ENCODE peak calls at places on chromosomes 1 and 21, in five cellular contexts. One of them, this sample, is unnamed.

GRCh38 chr1:226603976-226604845 is 55.6 kb downstream of the STUM start:
- DNase-seq in IMR-90: no peak
- DNase-seq in H9: peak; percentile 72
- DNase-seq in mesendoderm: peak; percentile 92
- DNase-seq in mesenchymal stem cell: no peak
- DNase-seq in this sample: peak; percentile 57

GRCh38 chr21:44556879-44557278 is 1.7 kb downstream of the KRTAP10-3 start:
- DNase-seq in IMR-90: no peak
- DNase-seq in H9: no peak
- DNase-seq in mesendoderm: no peak
- DNase-seq in mesenchymal stem cell: no peak
- DNase-seq in this sample: no peak

GRCh38 chr1:55632906-55633305 is 417.7 kb upstream of the USP24 start:
- DNase-seq in IMR-90: peak; percentile 12
- DNase-seq in H9: no peak
- DNase-seq in mesendoderm: peak; percentile 56
- DNase-seq in mesenchymal stem cell: peak; percentile 9
- DNase-seq in this sample: peak; percentile 1

GRCh38 chr1:39677645-39678044 is 5.7 kb upstream of the NT5C1A start:
- DNase-seq in IMR-90: no peak
- DNase-seq in H9: no peak
- DNase-seq in mesendoderm: no peak
- DNase-seq in mesenchymal stem cell: no peak
- DNase-seq in this sample: no peak

GRCh38 chr1:155499953-155500621 is 62.5 kb downstream of the ASH1L start:
- DNase-seq in IMR-90: no peak
- DNase-seq in H9: no peak
- DNase-seq in mesendoderm: peak; percentile 5
- DNase-seq in mesenchymal stem cell: peak; percentile 39
- DNase-seq in this sample: no peak

GRCh38 chr1:147077081-147077480 is 95.2 kb downstream of the PRKAB2 start:
- DNase-seq in IMR-90: no peak
- DNase-seq in H9: no peak
- DNase-seq in mesendoderm: no peak
- DNase-seq in mesenchymal stem cell: no peak
- DNase-seq in this sample: no peak

GRCh38 chr1:173476197-173476663 is 905 bp upstream of the PRDX6 start:
- DNase-seq in IMR-90: no peak
- DNase-seq in H9: no peak
- DNase-seq in mesendoderm: no peak
- DNase-seq in mesenchymal stem cell: no peak
- DNase-seq in this sample: no peak

GRCh38 chr1:212256404-212256803 is 28.8 kb upstream of the PPP2R5A start:
- DNase-seq in IMR-90: no peak
- DNase-seq in H9: no peak
- DNase-seq in mesendoderm: no peak
- DNase-seq in mesenchymal stem cell: no peak
- DNase-seq in this sample: no peak

GRCh38 chr1:243525085-243525487 is 269.2 kb downstream of the SDCCAG8 start:
- DNase-seq in IMR-90: peak; percentile 87
- DNase-seq in H9: no peak
- DNase-seq in mesendoderm: no peak
- DNase-seq in mesenchymal stem cell: peak; percentile 27
- DNase-seq in this sample: no peak

GRCh38 chr1:186950547-186950946 is 121.8 kb downstream of the PLA2G4A start:
- DNase-seq in IMR-90: peak; percentile 31
- DNase-seq in H9: no peak
- DNase-seq in mesendoderm: no peak
- DNase-seq in mesenchymal stem cell: no peak
- DNase-seq in this sample: no peak

GRCh38 chr1:49630156-49630555 is 393.6 kb downstream of the AGBL4 start:
- DNase-seq in IMR-90: no peak
- DNase-seq in H9: no peak
- DNase-seq in mesendoderm: no peak
- DNase-seq in mesenchymal stem cell: no peak
- DNase-seq in this sample: no peak

GRCh38 chr1:46102769-46103476 is 29.5 kb downstream of the PIK3R3 start:
- DNase-seq in IMR-90: peak; percentile 29
- DNase-seq in H9: no peak
- DNase-seq in mesendoderm: no peak
- DNase-seq in mesenchymal stem cell: no peak
- DNase-seq in this sample: no peak

GRCh38 chr1:16161717-16162116 is 5.8 kb upstream of the EPHA2 start:
- DNase-seq in IMR-90: no peak
- DNase-seq in H9: no peak
- DNase-seq in mesendoderm: no peak
- DNase-seq in mesenchymal stem cell: no peak
- DNase-seq in this sample: no peak

GRCh38 chr1:222441006-222441620 is 106.8 kb downstream of the HHIPL2 start:
- DNase-seq in IMR-90: peak; percentile 17
- DNase-seq in H9: no peak
- DNase-seq in mesendoderm: peak; percentile 58
- DNase-seq in mesenchymal stem cell: peak; percentile 62
- DNase-seq in this sample: no peak

GRCh38 chr1:6157132-6157527 is 23.0 kb downstream of the CHD5 start:
- DNase-seq in IMR-90: no peak
- DNase-seq in H9: no peak
- DNase-seq in mesendoderm: no peak
- DNase-seq in mesenchymal stem cell: no peak
- DNase-seq in this sample: no peak

GRCh38 chr1:217087981-217088380 is 364.8 kb upstream of the ESRRG start:
- DNase-seq in IMR-90: no peak
- DNase-seq in H9: no peak
- DNase-seq in mesendoderm: no peak
- DNase-seq in mesenchymal stem cell: no peak
- DNase-seq in this sample: no peak

GRCh38 chr1:46653405-46653853 is 14.7 kb downstream of the ATPAF1 start:
- DNase-seq in IMR-90: peak; percentile 69
- DNase-seq in H9: no peak
- DNase-seq in mesendoderm: no peak
- DNase-seq in mesenchymal stem cell: peak; percentile 46
- DNase-seq in this sample: no peak

GRCh38 chr1:243454328-243454997 is 198.6 kb downstream of the SDCCAG8 start:
- DNase-seq in IMR-90: no peak
- DNase-seq in H9: peak; percentile 20
- DNase-seq in mesendoderm: no peak
- DNase-seq in mesenchymal stem cell: no peak
- DNase-seq in this sample: no peak

GRCh38 chr1:92961131-92961895 is at the start of gene DIPK1A:
- DNase-seq in IMR-90: peak; percentile 70
- DNase-seq in H9: peak; percentile 84
- DNase-seq in mesendoderm: peak; percentile 88
- DNase-seq in mesenchymal stem cell: peak; percentile 79
- DNase-seq in this sample: peak; percentile 82

GRCh38 chr1:18651727-18652126 is 21.1 kb downstream of the PAX7 start:
- DNase-seq in IMR-90: no peak
- DNase-seq in H9: peak; percentile 88
- DNase-seq in mesendoderm: peak; percentile 72
- DNase-seq in mesenchymal stem cell: no peak
- DNase-seq in this sample: no peak

GRCh38 chr1:96416111-96416595 is 305.4 kb upstream of the PTBP2 start:
- DNase-seq in IMR-90: peak; percentile 99
- DNase-seq in H9: no peak
- DNase-seq in mesendoderm: no peak
- DNase-seq in mesenchymal stem cell: peak; percentile 100
- DNase-seq in this sample: no peak

GRCh38 chr1:226981386-226981817 is 41.3 kb downstream of the COQ8A start:
- DNase-seq in IMR-90: no peak
- DNase-seq in H9: no peak
- DNase-seq in mesendoderm: no peak
- DNase-seq in mesenchymal stem cell: no peak
- DNase-seq in this sample: no peak

GRCh38 chr1:180181048-180181447 is 26.4 kb downstream of the QSOX1 start:
- DNase-seq in IMR-90: no peak
- DNase-seq in H9: no peak
- DNase-seq in mesendoderm: peak; percentile 17
- DNase-seq in mesenchymal stem cell: peak; percentile 22
- DNase-seq in this sample: no peak

GRCh38 chr21:31530364-31530763 is 129.1 kb upstream of the SOD1 start:
- DNase-seq in IMR-90: no peak
- DNase-seq in H9: no peak
- DNase-seq in mesendoderm: no peak
- DNase-seq in mesenchymal stem cell: no peak
- DNase-seq in this sample: no peak

GRCh38 chr1:201084171-201084766 is 28.0 kb downstream of the CACNA1S start:
- DNase-seq in IMR-90: no peak
- DNase-seq in H9: no peak
- DNase-seq in mesendoderm: no peak
- DNase-seq in mesenchymal stem cell: no peak
- DNase-seq in this sample: no peak

GRCh38 chr1:37797750-37798345 is 4.2 kb downstream of the MANEAL start:
- DNase-seq in IMR-90: peak; percentile 74
- DNase-seq in H9: no peak
- DNase-seq in mesendoderm: no peak
- DNase-seq in mesenchymal stem cell: peak; percentile 54
- DNase-seq in this sample: no peak

GRCh38 chr1:78437941-78438340 is 52.8 kb upstream of the PTGFR start:
- DNase-seq in IMR-90: no peak
- DNase-seq in H9: no peak
- DNase-seq in mesendoderm: no peak
- DNase-seq in mesenchymal stem cell: no peak
- DNase-seq in this sample: no peak

GRCh38 chr1:156565519-156565918 is 6.8 kb downstream of the IQGAP3 start:
- DNase-seq in IMR-90: no peak
- DNase-seq in H9: no peak
- DNase-seq in mesendoderm: no peak
- DNase-seq in mesenchymal stem cell: no peak
- DNase-seq in this sample: no peak

GRCh38 chr21:15592271-15592860 is 137.4 kb upstream of the USP25 start:
- DNase-seq in IMR-90: peak; percentile 45
- DNase-seq in H9: no peak
- DNase-seq in mesendoderm: peak; percentile 24
- DNase-seq in mesenchymal stem cell: peak; percentile 43
- DNase-seq in this sample: peak; percentile 36

GRCh38 chr1:103372866-103373265 is 152.6 kb upstream of the RNPC3 start:
- DNase-seq in IMR-90: no peak
- DNase-seq in H9: no peak
- DNase-seq in mesendoderm: no peak
- DNase-seq in mesenchymal stem cell: no peak
- DNase-seq in this sample: no peak

GRCh38 chr1:31734582-31735107 is 29.5 kb downstream of the ADGRB2 start:
- DNase-seq in IMR-90: peak; percentile 32
- DNase-seq in H9: no peak
- DNase-seq in mesendoderm: no peak
- DNase-seq in mesenchymal stem cell: no peak
- DNase-seq in this sample: no peak

GRCh38 chr21:44949161-44950015 is 9.6 kb downstream of the SLX9 start:
- DNase-seq in IMR-90: peak; percentile 76
- DNase-seq in H9: peak; percentile 91
- DNase-seq in mesendoderm: peak; percentile 83
- DNase-seq in mesenchymal stem cell: peak; percentile 72
- DNase-seq in this sample: peak; percentile 76

GRCh38 chr1:33341190-33341589 is 20.3 kb upstream of the A3GALT2 start:
- DNase-seq in IMR-90: no peak
- DNase-seq in H9: no peak
- DNase-seq in mesendoderm: no peak
- DNase-seq in mesenchymal stem cell: no peak
- DNase-seq in this sample: no peak

DNA sequence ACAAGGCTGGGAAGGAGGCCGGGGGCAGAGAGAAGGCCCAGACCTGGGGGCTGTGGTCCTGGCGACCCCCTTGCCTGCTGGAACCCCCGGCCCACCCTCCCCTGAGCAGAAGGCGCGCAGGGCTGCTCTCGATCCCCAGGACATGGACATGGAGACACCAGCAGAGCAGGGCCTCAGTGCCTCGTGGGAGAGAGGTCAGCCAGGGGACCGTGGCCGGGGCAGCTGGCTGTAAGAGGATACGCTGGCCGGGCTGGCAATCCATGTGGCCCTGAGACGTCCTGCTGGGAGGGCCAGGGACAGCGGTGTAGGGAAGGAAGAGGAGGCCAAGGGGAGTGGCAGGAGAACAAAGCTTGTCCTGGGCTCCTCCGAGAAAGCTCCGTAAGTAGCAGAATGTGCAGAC is 132.2 kb downstream of the CASZ1 start:
- DNase-seq in IMR-90: no peak
- DNase-seq in H9: peak; percentile 56
- DNase-seq in mesendoderm: no peak
- DNase-seq in mesenchymal stem cell: no peak
- DNase-seq in this sample: peak; percentile 66
- H3K4me2 ChIP-seq in IMR-90: no peak overlapping the region
- H3K4me2 ChIP-seq in H9: no peak overlapping the region
- H3K4me2 ChIP-seq in mesendoderm: no peak overlapping the region
- H3K4me2 ChIP-seq in mesenchymal stem cell: no peak overlapping the region
- H3K4me2 ChIP-seq in this sample: no peak overlapping the region

DNA sequence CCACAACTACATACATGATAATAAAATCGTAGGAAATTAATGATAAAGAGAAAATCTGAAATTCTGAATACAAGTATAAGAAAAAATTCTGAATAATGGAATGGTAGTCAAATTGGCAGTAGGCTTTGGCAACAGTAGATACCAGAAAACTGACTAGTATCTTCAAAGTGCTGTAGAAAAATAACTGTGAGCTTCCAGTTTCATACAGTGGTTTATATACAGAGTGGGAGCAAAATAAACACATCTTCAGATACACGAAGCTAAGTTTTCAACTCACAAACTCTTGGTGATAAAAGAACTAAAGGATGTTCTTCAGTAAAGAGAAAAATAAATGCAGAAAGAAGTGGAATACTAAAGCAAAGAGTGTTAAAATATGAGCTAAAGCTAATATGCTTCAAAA is 173.4 kb downstream of the PPP1R12B start:
- DNase-seq in IMR-90: peak; percentile 53
- DNase-seq in H9: no peak
- DNase-seq in mesendoderm: no peak
- DNase-seq in mesenchymal stem cell: no peak
- DNase-seq in this sample: no peak
- H2BK5ac ChIP-seq in IMR-90: no peak overlapping the region
- H2BK5ac ChIP-seq in H9: no peak overlapping the region
- H2BK5ac ChIP-seq in mesendoderm: no peak overlapping the region
- H2BK5ac ChIP-seq in mesenchymal stem cell: no peak overlapping the region
- H2BK5ac ChIP-seq in this sample: no peak overlapping the region

GRCh38 chr1:183636783-183637182 is 1.2 kb upstream of the ARPC5 start:
- DNase-seq in IMR-90: no peak
- DNase-seq in H9: no peak
- DNase-seq in mesendoderm: no peak
- DNase-seq in mesenchymal stem cell: no peak
- DNase-seq in this sample: no peak
- H3K9ac ChIP-seq in IMR-90: no peak overlapping the region
- H3K9ac ChIP-seq in H9: no peak overlapping the region
- H3K9ac ChIP-seq in mesendoderm: no peak overlapping the region
- H3K9ac ChIP-seq in mesenchymal stem cell: peak overlapping the region; percentile 93
- H3K9ac ChIP-seq in this sample: no peak overlapping the region

GRCh38 chr21:35057428-35057827 is 8.3 kb upstream of the RUNX1 start:
- DNase-seq in IMR-90: no peak
- DNase-seq in H9: no peak
- DNase-seq in mesendoderm: no peak
- DNase-seq in mesenchymal stem cell: no peak
- DNase-seq in this sample: no peak

GRCh38 chr21:35050348-35051286 is 1.5 kb upstream of the RUNX1 start:
- DNase-seq in IMR-90: peak; percentile 70
- DNase-seq in H9: no peak
- DNase-seq in mesendoderm: no peak
- DNase-seq in mesenchymal stem cell: peak; percentile 29
- DNase-seq in this sample: no peak

GRCh38 chr21:35052786-35053185 is 3.7 kb upstream of the RUNX1 start:
- DNase-seq in IMR-90: no peak
- DNase-seq in H9: no peak
- DNase-seq in mesendoderm: no peak
- DNase-seq in mesenchymal stem cell: no peak
- DNase-seq in this sample: no peak

GRCh38 chr21:35051287-35051818 is 2.3 kb upstream of the RUNX1 start:
- DNase-seq in IMR-90: peak; percentile 80
- DNase-seq in H9: peak; percentile 85
- DNase-seq in mesendoderm: peak; percentile 91
- DNase-seq in mesenchymal stem cell: peak; percentile 90
- DNase-seq in this sample: peak; percentile 59

GRCh38 chr21:35053356-35054096 is 4.4 kb upstream of the RUNX1 start:
- DNase-seq in IMR-90: no peak
- DNase-seq in H9: no peak
- DNase-seq in mesendoderm: no peak
- DNase-seq in mesenchymal stem cell: peak; percentile 32
- DNase-seq in this sample: no peak
- H3K4me2 ChIP-seq in IMR-90: no peak overlapping the region
- H3K4me2 ChIP-seq in H9: no peak overlapping the region
- H3K4me2 ChIP-seq in mesendoderm: no peak overlapping the region
- H3K4me2 ChIP-seq in mesenchymal stem cell: no peak overlapping the region
- H3K4me2 ChIP-seq in this sample: no peak overlapping the region